ENCODE peak calls at places on chromosomes 3 and 15, in four cellular contexts. R is GM12878, O is K562, A is endothelial cell of umbilical vein. D is an unnamed sample.

GRCh38 chr3:129622933-129623332 is 16.5 kb upstream of the PLXND1 start:
- DNase-seq in A (peak), O (no peak), R (no peak), D (no peak)

GRCh38 chr15:87671289-87671688 is 585.2 kb downstream of the NTRK3 start:
- DNase-seq in R (no peak), A (no peak), O (peak), D (no peak)

GRCh38 chr15:56759450-56759845 is 26.1 kb upstream of the ZNF280D start:
- DNase-seq in A (no peak), O (no peak), R (no peak), D (peak)

GRCh38 chr15:44738340-44738984 is 2.1 kb downstream of the TRIM69 start:
- DNase-seq in O (peak), A (peak), R (no peak), D (peak)

GRCh38 chr3:36597422-36597821 is 166.9 kb downstream of the DCLK3 start:
- DNase-seq in A (no peak), O (no peak), R (no peak), D (peak)

GRCh38 chr3:126113733-126114132 is 29.8 kb upstream of the SLC41A3 start:
- DNase-seq in A (no peak), O (peak), R (no peak), D (no peak)

GRCh38 chr15:96768435-96768789 is 437.9 kb downstream of the NR2F2 start:
- DNase-seq in A (no peak), R (no peak), O (no peak), D (no peak)

GRCh38 chr3:36969085-36969484 is 23.8 kb downstream of the EPM2AIP1 start:
- DNase-seq in R (no peak), O (no peak), A (no peak), D (no peak)

GRCh38 chr3:48407542-48408099 is 22.3 kb downstream of the PLXNB1 start:
- DNase-seq in A (no peak), O (no peak), R (no peak), D (no peak)

GRCh38 chr15:63497642-63498100 is 6.7 kb upstream of the USP3 start:
- DNase-seq in O (no peak), A (no peak), R (no peak), D (no peak)

GRCh38 chr3:134094491-134094890 is 64.8 kb upstream of the SLCO2A1 start:
- DNase-seq in R (no peak), O (no peak), A (no peak), D (peak)

GRCh38 chr3:156207802-156208685 is 87.7 kb downstream of the KCNAB1 start:
- DNase-seq in A (peak), O (no peak), R (no peak), D (peak)

GRCh38 chr3:171654809-171655208 is 155.5 kb downstream of the PLD1 start:
- DNase-seq in R (no peak), O (no peak), A (peak), D (peak)

GRCh38 chr15:55958349-55958748 is 35.1 kb downstream of the NEDD4 start:
- DNase-seq in R (no peak), O (no peak), A (no peak), D (no peak)

GRCh38 chr15:40469776-40470390 is 901 bp upstream of the CHST14 start:
- DNase-seq in R (no peak), A (no peak), O (no peak), D (peak)

GRCh38 chr15:31150732-31151212 is 49.2 kb upstream of the TRPM1 start:
- DNase-seq in O (no peak), R (no peak), A (no peak), D (no peak)

GRCh38 chr3:57605683-57606082 is 8.5 kb upstream of the ARF4 start:
- DNase-seq in A (no peak), R (no peak), O (no peak), D (no peak)

GRCh38 chr15:70093481-70094309 is 4.0 kb downstream of the TLE3 start:
- DNase-seq in A (peak), R (no peak), O (no peak), D (no peak)

GRCh38 chr15:23372284-23372683 is 17.7 kb downstream of the GOLGA8S start:
- DNase-seq in A (no peak), O (peak), R (no peak), D (no peak)

GRCh38 chr3:78633626-78634025 is 1134.2 kb downstream of the ROBO1 start:
- DNase-seq in A (no peak), R (no peak), O (no peak), D (peak)

GRCh38 chr3:95333826-95334225 is 1271.0 kb downstream of the NSUN3 start:
- DNase-seq in R (no peak), A (no peak), O (no peak), D (no peak)

GRCh38 chr3:13580256-13581023 is 31.5 kb downstream of the FBLN2 start:
- DNase-seq in A (no peak), R (no peak), O (no peak), D (no peak)

GRCh38 chr3:104102386-104102785 is 1264.3 kb upstream of the ALCAM start:
- DNase-seq in O (no peak), A (peak), R (peak), D (peak)

GRCh38 chr3:8619548-8619947 is 25.1 kb downstream of the SSUH2 start:
- DNase-seq in R (no peak), A (no peak), O (no peak), D (peak)

GRCh38 chr15:54567408-54568040 is 589.3 kb downstream of the UNC13C start:
- DNase-seq in R (no peak), O (no peak), A (no peak), D (no peak)

GRCh38 chr15:50633653-50634052 is 52.9 kb downstream of the TRPM7 start:
- DNase-seq in O (no peak), A (peak), R (no peak), D (peak)

GRCh38 chr3:127628788-127629456 is at the start of gene PODXL2:
- DNase-seq in O (peak), A (peak), R (no peak), D (peak)

GRCh38 chr15:56987286-56987685 is 68.8 kb downstream of the TCF12 start:
- DNase-seq in O (no peak), A (no peak), R (no peak), D (no peak)

GRCh38 chr15:31392761-31393401 is 66.2 kb downstream of the KLF13 start:
- DNase-seq in O (peak), R (no peak), A (no peak), D (no peak)

GRCh38 chr15:68518046-68518445 is 60.7 kb upstream of the CORO2B start:
- DNase-seq in R (no peak), O (no peak), A (no peak), D (no peak)

DNA sequence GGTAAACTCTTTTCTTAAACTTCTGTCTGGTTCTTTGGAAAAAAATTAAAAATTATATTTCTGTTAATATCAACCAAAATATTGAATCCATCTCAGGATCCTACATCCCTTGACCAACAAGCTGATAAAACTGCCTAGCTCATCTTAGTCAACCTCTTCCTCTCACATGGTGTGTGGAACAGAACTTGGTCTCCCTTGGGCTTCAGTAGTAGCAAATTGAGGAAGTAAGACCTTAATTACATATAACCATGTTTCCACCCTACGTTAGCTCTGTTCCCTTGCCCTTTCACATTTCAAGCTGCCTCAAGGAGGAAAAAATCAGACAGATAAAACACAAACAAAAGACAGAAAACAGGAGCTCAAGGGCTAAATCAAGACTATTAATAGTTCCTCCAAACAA is 116.4 kb downstream of the GREM1 start:
- DNase-seq in R (peak), A (no peak), O (no peak), D (no peak)
- TF ChIP-seq FOS in R (no peak), A (no peak), O (no peak), D (no peak)

GRCh38 chr3:169668081-169668956 is 4.8 kb upstream of the MECOM start:
- DNase-seq in R (no peak), O (no peak), A (peak), D (peak)

GRCh38 chr3:169669816-169670215 is 6.3 kb upstream of the MECOM start:
- DNase-seq in O (no peak), A (no peak), R (no peak), D (no peak)

GRCh38 chr3:169667380-169667671 is 3.8 kb upstream of the MECOM start:
- DNase-seq in O (no peak), R (no peak), A (peak), D (no peak)

GRCh38 chr3:169667710-169668080 is 4.2 kb upstream of the MECOM start:
- DNase-seq in R (no peak), A (peak), O (no peak), D (no peak)

GRCh38 chr3:169668957-169669681 is 5.6 kb upstream of the MECOM start:
- DNase-seq in A (peak), O (peak), R (no peak), D (peak)
- TF ChIP-seq FOS in A (no peak), O (no peak), R (no peak), D (no peak)

DNA sequence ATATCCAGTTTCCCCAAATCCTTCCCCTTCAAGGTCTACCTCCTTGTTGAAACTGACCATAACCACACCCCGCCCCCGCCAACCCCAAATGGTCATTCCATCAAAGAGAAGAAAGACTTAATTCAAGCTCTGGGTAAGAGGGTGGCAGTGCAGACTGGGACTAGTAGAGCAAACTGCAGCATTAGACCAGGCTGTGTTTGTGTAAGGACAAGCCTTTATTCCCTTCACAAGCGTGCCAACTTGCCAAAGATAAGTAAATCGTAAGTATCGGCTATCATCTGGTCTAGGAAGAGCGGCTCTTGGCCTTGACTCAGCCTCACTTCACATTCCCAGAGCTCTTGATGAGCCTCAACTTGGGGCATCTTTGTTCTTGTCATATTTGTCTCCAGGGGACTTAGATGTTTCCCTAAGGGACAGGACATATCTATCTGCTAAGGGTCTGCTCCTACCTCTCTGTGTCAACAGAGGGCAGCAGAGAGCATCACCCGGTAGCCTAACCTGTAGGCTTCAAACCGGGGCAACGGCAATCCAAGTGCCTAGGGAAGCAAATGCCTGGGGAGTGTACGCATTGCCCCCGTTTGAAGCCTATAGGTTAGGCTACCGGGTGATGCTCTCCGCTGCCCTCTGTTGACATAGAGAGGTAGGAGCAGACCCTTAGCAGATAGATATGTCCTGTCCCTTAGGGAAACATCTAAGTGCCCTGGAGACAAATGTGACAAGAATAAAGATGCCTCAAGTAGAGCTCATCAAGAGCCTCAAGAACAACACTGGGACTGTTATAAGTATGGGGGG is 8.9 kb upstream of the MAP3K13 start:
- DNase-seq in A (peak), R (peak), O (peak), D (peak)
- TF ChIP-seq FOS in A (no peak), R (no peak), O (no peak), D (no peak)

DNA sequence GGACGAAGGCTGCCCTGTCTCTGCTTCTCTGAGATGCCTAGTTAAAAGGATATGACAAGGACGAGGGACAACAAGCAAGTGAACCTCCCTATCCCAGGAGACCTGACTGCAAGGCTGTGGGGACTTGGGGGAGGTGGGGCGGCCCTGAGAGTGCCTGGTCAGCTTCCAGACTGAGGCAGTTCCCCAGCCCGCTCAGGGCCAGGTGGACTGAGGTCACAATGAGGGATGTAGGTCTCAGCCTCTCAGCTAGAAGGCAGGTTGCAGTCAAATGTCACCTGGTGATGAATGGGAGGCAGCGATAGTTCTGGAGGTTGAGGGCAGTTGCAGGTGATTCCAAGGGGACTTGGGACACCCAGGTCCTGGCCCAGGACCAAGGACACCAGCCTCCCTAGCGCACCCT is 30.6 kb downstream of the TKT start:
- DNase-seq in A (no peak), O (no peak), R (no peak), D (no peak)
- TF ChIP-seq FOS in A (no peak), O (no peak), R (no peak), D (no peak)

GRCh38 chr15:94674251-94674650 is 442.9 kb downstream of the MCTP2 start:
- DNase-seq in A (peak), R (no peak), O (no peak), D (no peak)
- TF ChIP-seq FOS in A (no peak), R (no peak), O (no peak), D (no peak)

GRCh38 chr3:64030741-64031140 is 7.4 kb upstream of the PSMD6 start:
- DNase-seq in O (peak), A (peak), R (peak), D (peak)
- TF ChIP-seq FOS in O (no peak), A (no peak), R (no peak), D (no peak)